ENCODE peak calls at places on chromosome 12, in five cellular contexts. M is colonic mucosa, X is HFF-Myc, B is right lobe of liver, H is GM20000. O is an unnamed sample.

GRCh38 chr12:92608418-92609091 is 94.2 kb upstream of the PLEKHG7 start:
- DNase-seq in M (peak), X (no peak), B (no peak), H (peak), O (no peak)

GRCh38 chr12:27185234-27186045 is 58.6 kb upstream of the STK38L start:
- DNase-seq in M (no peak), X (no peak), B (no peak), H (peak), O (no peak)

GRCh38 chr12:99135376-99135775 is 490.3 kb downstream of the APAF1 start:
- DNase-seq in M (no peak), X (no peak), B (no peak), H (no peak), O (no peak)

GRCh38 chr12:89709994-89710872 is 1.6 kb upstream of the ATP2B1 start:
- DNase-seq in M (peak), X (no peak), B (peak), H (no peak), O (peak)

GRCh38 chr12:1220127-1221092 is 229.4 kb downstream of the ERC1 start:
- DNase-seq in M (peak), X (no peak), B (no peak), H (no peak), O (no peak)

GRCh38 chr12:76871751-76872150 is 7.1 kb downstream of the CSRP2 start:
- DNase-seq in M (no peak), X (no peak), B (no peak), H (no peak), O (no peak)

GRCh38 chr12:51997156-51997555 is 9.6 kb upstream of the TAMALIN start:
- DNase-seq in M (no peak), X (no peak), B (no peak), H (no peak), O (no peak)

GRCh38 chr12:31818623-31819268 is 89.9 kb upstream of the AMN1 start:
- DNase-seq in M (no peak), X (no peak), B (no peak), H (no peak), O (no peak)

GRCh38 chr12:59404109-59404650 is 191.6 kb upstream of the SLC16A7 start:
- DNase-seq in M (no peak), X (no peak), B (no peak), H (no peak), O (no peak)

GRCh38 chr12:51371295-51371953 is 19.8 kb downstream of the GALNT6 start:
- DNase-seq in M (no peak), X (peak), B (peak), H (no peak), O (peak)

GRCh38 chr12:5451251-5451650 is 19.3 kb downstream of the NTF3 start:
- DNase-seq in M (no peak), X (no peak), B (no peak), H (no peak), O (no peak)

GRCh38 chr12:122403115-122403770 is 19.2 kb downstream of the CLIP1 start:
- DNase-seq in M (no peak), X (no peak), B (no peak), H (peak), O (no peak)

GRCh38 chr12:51818567-51819300 is 29.8 kb downstream of the FIGNL2 start:
- DNase-seq in M (no peak), X (peak), B (no peak), H (no peak), O (no peak)

GRCh38 chr12:89650239-89650638 is 58.4 kb downstream of the ATP2B1 start:
- DNase-seq in M (no peak), X (no peak), B (no peak), H (no peak), O (no peak)

GRCh38 chr12:80778005-80778541 is 61.4 kb downstream of the MYF5 start:
- DNase-seq in M (peak), X (peak), B (peak), H (peak), O (no peak)

GRCh38 chr12:79512068-79512467 is 178.7 kb downstream of the PAWR start:
- DNase-seq in M (no peak), X (no peak), B (no peak), H (no peak), O (no peak)
- TF ChIP-seq CTCF in M (no peak), X (peak), B (no peak), H (no peak), O (no peak)

GRCh38 chr12:116955382-116956021 is 44.8 kb downstream of the FBXW8 start:
- DNase-seq in M (peak), X (no peak), B (no peak), H (no peak), O (no peak)
- TF ChIP-seq CTCF in M (no peak), X (no peak), B (no peak), H (no peak), O (no peak)

GRCh38 chr12:110600254-110600653 is 13.7 kb upstream of the TCTN1 start:
- DNase-seq in M (no peak), X (no peak), B (no peak), H (peak), O (no peak)
- TF ChIP-seq CTCF in M (peak), X (peak), B (peak), H (no peak), O (peak)

DNA sequence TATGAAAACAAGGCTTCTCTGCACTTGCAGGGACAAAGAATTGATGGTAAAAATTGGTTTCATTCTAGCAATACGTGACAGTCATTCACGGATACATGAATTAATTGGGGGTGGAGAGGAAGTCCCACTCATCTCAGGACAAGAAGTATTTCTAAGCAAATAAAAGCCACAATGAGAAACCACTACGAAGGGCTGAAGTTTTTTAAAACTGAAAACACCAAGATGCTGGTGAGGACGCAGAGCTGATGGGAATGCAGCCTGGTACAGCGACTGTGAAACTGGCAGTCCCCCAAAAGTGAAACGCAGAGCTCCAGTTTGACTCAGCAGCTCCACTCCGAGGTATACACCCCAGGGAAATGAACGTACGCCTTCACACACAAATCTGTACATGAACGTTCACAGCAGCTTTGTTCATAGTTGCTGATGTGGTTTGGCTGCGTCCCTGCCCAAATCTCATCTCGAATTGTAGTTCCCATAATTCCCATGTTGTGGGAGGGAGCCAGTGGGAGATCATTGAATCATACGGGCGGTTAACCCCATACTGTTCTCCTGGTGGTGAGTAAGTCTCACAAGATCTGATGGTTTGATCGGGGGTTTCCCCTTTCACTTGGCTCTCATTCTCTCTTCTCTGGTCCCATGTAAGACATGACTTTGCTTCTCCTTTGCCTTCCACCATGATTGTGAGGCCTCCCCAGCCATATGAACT is 89.0 kb downstream of the SCARB1 start:
- DNase-seq in M (no peak), X (no peak), B (no peak), H (peak), O (no peak)
- TF ChIP-seq CTCF in M (no peak), X (no peak), B (no peak), H (no peak), O (no peak)

DNA sequence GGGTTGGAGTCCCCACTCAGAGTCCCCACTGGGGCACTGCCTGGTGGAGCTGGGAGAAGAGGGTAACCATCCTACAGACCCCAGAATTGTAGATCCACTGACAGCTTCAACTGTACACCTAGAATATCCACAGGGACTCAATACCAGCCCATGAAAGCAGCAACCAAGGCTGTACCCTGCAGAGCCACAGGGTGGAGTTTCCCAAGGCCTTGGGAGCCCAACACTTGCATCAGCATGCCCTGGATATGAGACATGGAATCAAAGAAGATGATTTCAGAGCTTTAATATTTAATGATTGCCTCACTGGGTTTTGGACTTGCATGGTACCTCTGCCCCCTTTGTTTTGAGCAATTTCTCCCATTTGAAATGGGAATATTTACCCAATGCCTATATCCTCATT is 80.4 kb downstream of the RASSF9 start:
- DNase-seq in M (no peak), X (no peak), B (no peak), H (no peak), O (no peak)
- TF ChIP-seq CTCF in M (no peak), X (no peak), B (no peak), H (no peak), O (no peak)

GRCh38 chr12:120236124-120236398 is 29.5 kb downstream of the PXN start:
- DNase-seq in M (no peak), X (no peak), B (no peak), H (no peak), O (no peak)

GRCh38 chr12:120235369-120236123 is 30.0 kb downstream of the PXN start:
- DNase-seq in M (no peak), X (no peak), B (no peak), H (no peak), O (no peak)

GRCh38 chr12:120238224-120238616 is 27.3 kb downstream of the PXN start:
- DNase-seq in M (no peak), X (no peak), B (no peak), H (no peak), O (no peak)

GRCh38 chr12:120231316-120232011 is 30.6 kb upstream of the RPLP0 start:
- DNase-seq in M (peak), X (peak), B (no peak), H (no peak), O (no peak)

GRCh38 chr12:120234643-120235368 is 30.7 kb downstream of the PXN start:
- DNase-seq in M (peak), X (peak), B (peak), H (no peak), O (no peak)
- TF ChIP-seq CTCF in M (peak), X (peak), B (peak), H (no peak), O (peak)

DNA sequence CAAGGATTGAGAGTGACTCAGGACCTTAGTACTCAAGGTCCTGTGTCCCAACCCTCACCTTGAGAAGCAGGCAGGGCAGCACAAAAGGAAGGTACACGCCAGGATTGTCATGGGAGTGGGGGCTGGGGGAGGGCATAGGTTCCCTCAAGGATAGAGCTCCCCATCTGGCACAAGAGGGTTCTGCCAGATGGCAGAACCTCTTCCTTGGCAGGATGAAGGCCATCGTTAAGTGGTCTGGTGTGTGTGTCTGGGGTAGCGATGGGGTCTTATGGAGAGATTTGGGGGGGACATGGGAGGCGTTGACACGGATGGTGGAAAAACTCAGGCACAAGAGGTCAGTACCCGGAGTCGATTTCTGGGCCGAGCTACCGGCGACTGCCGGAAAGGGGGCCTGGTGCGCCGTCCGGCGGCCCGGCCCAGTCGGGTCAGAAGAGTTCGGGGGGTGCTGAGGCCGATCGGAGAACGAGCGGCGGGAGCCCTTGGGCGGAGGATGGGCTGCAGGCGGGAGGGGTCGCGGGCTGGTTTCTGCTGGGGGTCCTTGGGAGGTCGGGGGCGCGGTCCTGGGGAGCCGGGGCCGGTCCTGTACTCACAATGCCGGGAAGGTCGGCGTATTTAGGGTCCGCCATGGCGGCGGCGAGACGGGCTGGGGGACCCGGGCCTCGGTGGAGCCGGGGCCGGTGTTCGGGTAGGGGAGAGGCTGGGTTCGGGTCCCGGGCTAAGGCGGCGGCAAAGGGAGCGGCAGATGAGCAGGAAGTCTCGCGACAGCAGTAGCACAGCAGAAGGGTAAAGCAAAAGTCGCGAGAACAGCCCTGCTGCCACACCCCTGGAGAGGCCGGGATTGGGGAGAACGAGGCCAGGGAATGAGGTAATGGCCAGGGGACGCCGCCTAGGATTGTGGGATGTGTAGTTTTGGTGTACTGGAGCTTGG is at the start of gene DCTN2:
- DNase-seq in M (peak), X (peak), B (peak), H (peak), O (peak)
- TF ChIP-seq CTCF in M (no peak), X (no peak), B (no peak), H (no peak), O (no peak)